ENCODE peak calls at places on chromosomes 12 and 14, in ten cellular contexts. Q is effector memory CD4-positive, alpha-beta T cell; V is body of pancreas; N is endodermal cell; R is PC-3; I is tibial nerve; H is hepatocyte; G is GM12878; A is lung; O is adrenal gland. D is an unnamed sample.

GRCh38 chr12:115872212-115872611 is 405.3 kb downstream of the MED13L start:
- DNase-seq in Q (no peak), V (no peak), N (peak; percentile 60), R (peak; percentile 40), I (no peak), H (no peak), G (no peak), A (no peak), O (no peak), D (no peak)

GRCh38 chr12:80121661-80122060 is 22.3 kb downstream of the OTOGL start:
- DNase-seq in Q (no peak), V (no peak), N (no peak), R (no peak), I (no peak), H (no peak), G (no peak), A (no peak), O (no peak), D (no peak)

GRCh38 chr12:131386781-131387180 is 324.1 kb upstream of the SFSWAP start:
- DNase-seq in Q (no peak), V (no peak), N (no peak), R (no peak), I (no peak), H (no peak), G (no peak), A (no peak), O (no peak), D (no peak)

GRCh38 chr12:110861729-110862128 is 14.9 kb downstream of the CCDC63 start:
- DNase-seq in Q (no peak), V (no peak), N (peak; percentile 77), R (no peak), I (no peak), H (no peak), G (no peak), A (no peak), O (no peak), D (no peak)

GRCh38 chr12:48004039-48004940 is at the start of gene COL2A1:
- DNase-seq in Q (no peak), V (peak; percentile 25), N (peak; percentile 95), R (peak; percentile 27), I (no peak), H (peak; percentile 55), G (no peak), A (no peak), O (peak; percentile 62), D (no peak)

GRCh38 chr12:9906888-9907287 is 25.3 kb downstream of the CLEC2A start:
- DNase-seq in Q (no peak), V (no peak), N (no peak), R (no peak), I (no peak), H (no peak), G (no peak), A (no peak), O (no peak), D (no peak)

GRCh38 chr14:64040044-64040443 is 187.2 kb downstream of the SYNE2 start:
- DNase-seq in Q (no peak), V (no peak), N (no peak), R (peak; percentile 37), I (no peak), H (no peak), G (no peak), A (no peak), O (no peak), D (no peak)

GRCh38 chr14:76131071-76131985 is 20.4 kb upstream of the GPATCH2L start:
- DNase-seq in Q (no peak), V (no peak), N (peak; percentile 65), R (no peak), I (no peak), H (no peak), G (no peak), A (no peak), O (no peak), D (no peak)

GRCh38 chr12:15788266-15789214 is 648 bp downstream of the EPS8 start:
- DNase-seq in Q (no peak), V (peak; percentile 76), N (peak; percentile 89), R (peak; percentile 47), I (peak; percentile 26), H (peak; percentile 54), G (peak; percentile 28), A (peak; percentile 46), O (peak; percentile 52), D (peak; percentile 61)

GRCh38 chr12:123389560-123390351 is 5.8 kb downstream of the KMT5A start:
- DNase-seq in Q (no peak), V (peak; percentile 67), N (peak; percentile 86), R (peak; percentile 60), I (no peak), H (peak; percentile 72), G (no peak), A (peak; percentile 81), O (peak; percentile 62), D (peak; percentile 82)

GRCh38 chr12:113298861-113299545 is 35.9 kb downstream of the SLC8B1 start:
- DNase-seq in Q (no peak), V (no peak), N (peak; percentile 67), R (no peak), I (peak; percentile 53), H (no peak), G (no peak), A (no peak), O (peak; percentile 95), D (peak; percentile 60)

GRCh38 chr14:23622990-23623389 is 13.2 kb upstream of the DHRS2 start:
- DNase-seq in Q (no peak), V (no peak), N (no peak), R (no peak), I (no peak), H (no peak), G (no peak), A (no peak), O (no peak), D (no peak)
- H3K9me3 ChIP-seq in Q (no peaks in the 10 kb centered on the region), V (no peaks in the 10 kb centered on the region), N (peaks cover 82% of the 10 kb centered on the region), R (peaks cover 15% of the 10 kb centered on the region), I (no peaks in the 10 kb centered on the region), H (no peaks in the 10 kb centered on the region), G (peaks cover 6% of the 10 kb centered on the region), A (peaks cover 2% of the 10 kb centered on the region), O (no peaks in the 10 kb centered on the region), D (no peaks in the 10 kb centered on the region)

GRCh38 chr14:51680031-51680430 is 28.3 kb downstream of the FRMD6 start:
- DNase-seq in Q (no peak), V (no peak), N (peak; percentile 52), R (no peak), I (no peak), H (no peak), G (no peak), A (no peak), O (no peak), D (no peak)
- H3K27ac ChIP-seq in Q (no peak overlapping the region), V (no peak overlapping the region), N (no peak overlapping the region), R (no peak overlapping the region), I (peak overlapping the region; percentile 89), H (no peak overlapping the region), G (no peak overlapping the region), A (no peak overlapping the region), O (no peak overlapping the region), D (no peak overlapping the region)

GRCh38 chr12:45720069-45720468 is 9.4 kb upstream of the ARID2 start:
- DNase-seq in Q (no peak), V (no peak), N (no peak), R (no peak), I (no peak), H (no peak), G (no peak), A (no peak), O (no peak), D (no peak)

GRCh38 chr12:45721374-45721773 is 8.1 kb upstream of the ARID2 start:
- DNase-seq in Q (no peak), V (no peak), N (no peak), R (no peak), I (no peak), H (no peak), G (no peak), A (no peak), O (no peak), D (no peak)

GRCh38 chr12:45725631-45726593 is 3.6 kb upstream of the ARID2 start:
- DNase-seq in Q (no peak), V (no peak), N (peak; percentile 54), R (peak; percentile 63), I (no peak), H (peak; percentile 64), G (no peak), A (no peak), O (peak; percentile 28), D (no peak)

GRCh38 chr12:45718306-45718705 is 11.2 kb upstream of the ARID2 start:
- DNase-seq in Q (no peak), V (no peak), N (no peak), R (no peak), I (no peak), H (no peak), G (no peak), A (no peak), O (no peak), D (no peak)

GRCh38 chr12:45721954-45722353 is 7.6 kb upstream of the ARID2 start:
- DNase-seq in Q (no peak), V (no peak), N (no peak), R (no peak), I (no peak), H (no peak), G (no peak), A (no peak), O (no peak), D (no peak)
- H3K4me1 ChIP-seq in Q (peaks cover 9% of the 10 kb centered on the region), V (peaks cover 39% of the 10 kb centered on the region), N (no peaks in the 10 kb centered on the region), R (peaks cover 18% of the 10 kb centered on the region), I (peaks cover 60% of the 10 kb centered on the region), H (no peaks in the 10 kb centered on the region), G (no peaks in the 10 kb centered on the region), A (peaks cover 11% of the 10 kb centered on the region), O (no peaks in the 10 kb centered on the region), D (peaks cover 4% of the 10 kb centered on the region)

GRCh38 chr14:79910086-79910485 is 301.2 kb downstream of the DIO2 start:
- DNase-seq in Q (no peak), V (no peak), N (no peak), R (no peak), I (no peak), H (no peak), G (no peak), A (no peak), O (no peak), D (no peak)
- H3K9me3 ChIP-seq in Q (no peaks in the 10 kb centered on the region), V (no peaks in the 10 kb centered on the region), N (peaks cover 5% of the 10 kb centered on the region), R (no peaks in the 10 kb centered on the region), I (no peaks in the 10 kb centered on the region), H (no peaks in the 10 kb centered on the region), G (no peaks in the 10 kb centered on the region), A (no peaks in the 10 kb centered on the region), O (no peaks in the 10 kb centered on the region), D (no peaks in the 10 kb centered on the region)

GRCh38 chr12:39427360-39427808 is 15.5 kb downstream of the KIF21A start:
- DNase-seq in Q (no peak), V (no peak), N (no peak), R (peak; percentile 53), I (no peak), H (no peak), G (no peak), A (no peak), O (no peak), D (no peak)
- H3K27ac ChIP-seq in Q (no peak overlapping the region), V (no peak overlapping the region), N (no peak overlapping the region), R (no peak overlapping the region), I (no peak overlapping the region), H (no peak overlapping the region), G (no peak overlapping the region), A (no peak overlapping the region), O (no peak overlapping the region), D (peak overlapping the region; percentile 11)

GRCh38 chr12:104676636-104677035 is 219.9 kb downstream of the CHST11 start:
- DNase-seq in Q (no peak), V (no peak), N (peak; percentile 49), R (no peak), I (no peak), H (no peak), G (no peak), A (no peak), O (no peak), D (no peak)
- H3K4me1 ChIP-seq in Q (peaks cover 12% of the 10 kb centered on the region), V (peaks cover 14% of the 10 kb centered on the region), N (no peaks in the 10 kb centered on the region), R (peaks cover 41% of the 10 kb centered on the region), I (peaks cover 16% of the 10 kb centered on the region), H (peaks cover 18% of the 10 kb centered on the region), G (peaks cover 38% of the 10 kb centered on the region), A (peaks cover 8% of the 10 kb centered on the region), O (peaks cover 15% of the 10 kb centered on the region), D (no peaks in the 10 kb centered on the region)